ENCODE peak calls at places on chromosome 19, in eight cellular contexts. B, S, L, P, U, M, Z and I are unnamed samples.

GRCh38 chr19:5086725-5087439 is 118.0 kb downstream of the KDM4B start:
- DNase-seq in B (no peak), U (no peak), M (peak; percentile 69), L (no peak), Z (no peak), P (peak; percentile 29), S (no peak), I (no peak)

GRCh38 chr19:1472227-1473055 is 6.6 kb downstream of the C19orf25 start:
- DNase-seq in B (no peak), Z (no peak), M (no peak), S (no peak), L (no peak), U (no peak), P (no peak), I (no peak)

GRCh38 chr19:41929536-41930071 is 1.4 kb upstream of the ERFL start:
- DNase-seq in B (no peak), M (no peak), P (no peak), U (no peak), Z (no peak), L (no peak), S (no peak), I (no peak)

GRCh38 chr19:29941828-29942403 is at the start of gene URI1:
- DNase-seq in P (peak; percentile 77), B (peak; percentile 96), Z (peak; percentile 80), S (peak; percentile 95), M (peak; percentile 94), L (peak; percentile 82), U (peak; percentile 53), I (peak; percentile 92)

GRCh38 chr19:32296694-32297093 is 48.7 kb upstream of the ZNF507 start:
- DNase-seq in S (no peak), U (no peak), P (no peak), M (no peak), Z (no peak), B (no peak), L (no peak), I (no peak)

GRCh38 chr19:40191836-40192646 is 815 bp downstream of the MAP3K10 start:
- DNase-seq in M (peak; percentile 89), P (peak; percentile 2), Z (peak; percentile 21), S (peak; percentile 55), B (peak; percentile 61), L (no peak), U (no peak), I (peak; percentile 24)

GRCh38 chr19:52635786-52636570 is 2.2 kb downstream of the ZNF83 start:
- DNase-seq in Z (no peak), U (peak; percentile 35), S (no peak), B (peak; percentile 41), M (no peak), P (no peak), L (no peak), I (no peak)

GRCh38 chr19:35229601-35230000 is 1.1 kb upstream of the FAM187B start:
- DNase-seq in P (no peak), L (no peak), S (no peak), B (no peak), M (no peak), Z (no peak), U (no peak), I (no peak)

GRCh38 chr19:18090545-18091216 is 3.9 kb upstream of the IL12RB1 start:
- DNase-seq in P (no peak), B (peak; percentile 46), S (no peak), Z (no peak), M (no peak), L (no peak), U (no peak), I (no peak)

GRCh38 chr19:51733742-51734522 is 10.1 kb upstream of the HAS1 start:
- DNase-seq in P (no peak), M (no peak), S (no peak), U (no peak), Z (no peak), L (no peak), B (no peak), I (no peak)

GRCh38 chr19:35144600-35145436 is 1.8 kb downstream of the FXYD7 start:
- DNase-seq in L (peak; percentile 66), U (no peak), M (peak; percentile 89), B (no peak), S (peak; percentile 89), Z (no peak), P (peak; percentile 74), I (no peak)

GRCh38 chr19:18291590-18292459 is 10.4 kb upstream of the JUND start:
- DNase-seq in P (peak; percentile 35), Z (peak; percentile 85), L (peak; percentile 41), B (peak; percentile 86), M (peak; percentile 77), S (peak; percentile 94), U (peak; percentile 74), I (peak; percentile 92)

GRCh38 chr19:35546532-35546931 is 1.1 kb downstream of the TMEM147 start:
- DNase-seq in Z (no peak), P (no peak), B (no peak), S (no peak), M (no peak), L (no peak), U (no peak), I (no peak)

GRCh38 chr19:12778020-12778904 is 2.9 kb upstream of the HOOK2 start:
- DNase-seq in L (peak; percentile 79), P (peak; percentile 58), U (peak; percentile 72), Z (peak; percentile 78), S (peak; percentile 83), M (peak; percentile 56), B (peak; percentile 88), I (peak; percentile 78)

GRCh38 chr19:31264379-31264778 is 84.9 kb downstream of the TSHZ3 start:
- DNase-seq in M (no peak), B (no peak), U (no peak), S (no peak), Z (no peak), P (no peak), L (no peak), I (no peak)

GRCh38 chr19:49688531-49689132 is 762 bp upstream of the ADM5 start:
- DNase-seq in B (no peak), U (no peak), Z (no peak), L (no peak), M (no peak), P (no peak), S (no peak), I (no peak)

GRCh38 chr19:52451241-52451640 is 2.1 kb upstream of the ZNF578 start:
- DNase-seq in S (no peak), Z (no peak), L (no peak), U (no peak), P (no peak), B (no peak), M (no peak), I (no peak)

GRCh38 chr19:55406091-55406868 is 1.3 kb downstream of the UBE2S start:
- DNase-seq in M (no peak), S (no peak), U (no peak), P (no peak), L (no peak), B (peak; percentile 47), Z (no peak), I (no peak)

GRCh38 chr19:55405638-55406037 is 1.9 kb downstream of the UBE2S start:
- DNase-seq in B (no peak), Z (no peak), U (no peak), S (no peak), L (no peak), P (no peak), M (no peak), I (no peak)

GRCh38 chr19:55407625-55408319 is at the start of gene UBE2S:
- DNase-seq in P (peak; percentile 99), S (peak; percentile 99), B (peak; percentile 100), M (peak; percentile 99), L (peak; percentile 98), U (peak; percentile 99), Z (peak; percentile 99), I (peak; percentile 99)

GRCh38 chr19:55408320-55408836 is 790 bp upstream of the UBE2S start:
- DNase-seq in P (no peak), L (no peak), S (no peak), B (no peak), U (no peak), M (no peak), Z (no peak), I (no peak)

GRCh38 chr19:55406869-55407624 is 541 bp downstream of the UBE2S start:
- DNase-seq in P (no peak), L (no peak), M (peak; percentile 42), S (peak; percentile 63), Z (peak; percentile 37), U (no peak), B (peak; percentile 81), I (peak; percentile 49)
- TF ChIP-seq EZH2 in P (no peak), L (no peak), M (no peak), S (no peak), Z (no peak), U (no peak), B (no peak), I (no peak)

DNA sequence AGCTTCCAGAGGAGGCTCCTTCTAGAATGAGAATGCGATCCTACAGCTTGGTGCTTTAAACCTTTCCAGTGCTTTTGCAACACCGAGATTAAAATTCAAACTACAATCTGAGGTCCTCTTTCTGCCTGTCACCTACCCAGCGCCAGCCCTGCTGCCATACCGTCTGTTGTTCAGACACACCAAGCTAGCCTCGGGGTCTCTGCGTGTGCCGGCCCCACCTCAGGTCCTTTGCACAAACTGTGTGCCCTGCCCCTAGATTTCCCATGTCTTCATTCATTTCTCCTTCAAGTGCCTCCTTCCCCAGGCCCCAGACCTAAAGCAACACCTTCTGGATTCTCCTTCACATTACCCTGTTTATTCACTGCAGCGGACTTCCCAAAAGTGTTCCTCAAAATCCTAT is 11.1 kb downstream of the HSH2D start:
- DNase-seq in Z (no peak), B (no peak), M (no peak), U (no peak), L (no peak), S (no peak), P (no peak), I (no peak)
- H3K9me3 ChIP-seq in Z (no peaks in the 10 kb centered on the region), B (no peaks in the 10 kb centered on the region), M (no peaks in the 10 kb centered on the region), U (no peaks in the 10 kb centered on the region), L (no peaks in the 10 kb centered on the region), S (no peaks in the 10 kb centered on the region), P (no peaks in the 10 kb centered on the region), I (no peaks in the 10 kb centered on the region)

DNA sequence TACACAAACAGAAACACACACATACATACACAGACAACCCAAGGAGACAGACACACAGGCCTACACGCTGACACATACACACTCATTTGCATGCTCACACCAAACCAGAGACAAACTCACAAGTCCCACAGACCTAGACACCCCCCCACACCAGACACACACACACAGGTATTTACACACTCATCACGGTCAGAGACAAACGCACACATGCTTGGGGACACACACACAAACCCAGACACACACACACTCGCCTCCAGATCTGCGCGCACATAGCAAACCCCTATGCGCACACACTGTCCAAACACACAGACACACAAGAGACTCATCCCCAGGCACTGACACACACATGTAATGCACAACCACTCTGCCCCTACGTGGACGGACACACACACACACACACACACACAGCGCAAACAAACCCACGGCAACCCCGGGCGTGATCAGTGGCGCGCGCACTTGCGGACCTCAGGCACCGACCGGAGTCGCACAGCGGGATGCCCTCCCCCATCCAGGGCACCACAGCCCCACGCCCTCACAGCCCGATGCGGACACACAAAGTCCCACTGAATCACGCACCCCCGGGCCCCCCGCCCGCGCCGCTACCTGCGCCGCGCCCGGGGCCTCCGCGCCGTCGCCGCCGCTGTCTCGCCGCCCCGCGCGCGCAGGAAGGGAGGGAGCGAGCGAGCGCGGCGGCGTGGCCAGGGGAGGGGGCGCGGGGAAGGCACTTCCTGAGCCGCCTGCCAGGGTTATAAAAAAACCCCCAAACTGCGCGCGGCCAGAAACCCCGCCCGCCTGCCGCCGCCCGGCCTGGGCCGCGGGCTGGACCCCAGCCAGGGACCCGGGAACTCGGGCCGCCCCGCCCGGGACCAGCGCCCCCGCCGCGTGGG is at the start of gene ADAMTS10:
- DNase-seq in P (no peak), Z (peak; percentile 44), S (peak; percentile 71), M (peak; percentile 74), U (peak; percentile 66), B (peak; percentile 62), L (no peak), I (peak; percentile 70)
- H3K4me3 ChIP-seq in P (peak within 1 kb of the TSS; percentile 55), Z (peak within 1 kb of the TSS; percentile 84), S (peak within 1 kb of the TSS; percentile 63), M (peak within 1 kb of the TSS; percentile 76), U (peak within 1 kb of the TSS; percentile 100), B (peak within 1 kb of the TSS; percentile 76), L (no peak within 1 kb of the TSS), I (peak within 1 kb of the TSS; percentile 82)

GRCh38 chr19:3035542-3036118 is 6.5 kb upstream of the TLE2 start:
- DNase-seq in L (peak; percentile 97), S (peak; percentile 99), Z (peak; percentile 99), B (peak; percentile 98), M (peak; percentile 99), P (peak; percentile 97), U (peak; percentile 98), I (peak; percentile 99)
- TF ChIP-seq EZH2 in L (no peak), S (no peak), Z (no peak), B (no peak), M (no peak), P (no peak), U (peak; percentile 45), I (no peak)